ENCODE peak calls at places on chromosomes 7 and 10, in four cellular contexts. H is GM12878, F is SK-N-SH, I is HepG2. Z is an unnamed sample.
A peak's percentile ranks its signal among the peaks of the same experiment; 100 is the strongest.

GRCh38 chr7:94656925-94657731 is 1.2 kb upstream of the SGCE start:
- DNase-seq in H (no peak), F (no peak), I (no peak), Z (peak; percentile 51)

GRCh38 chr10:74642901-74643585 is 183.4 kb upstream of the KAT6B start:
- DNase-seq in H (no peak), F (no peak), I (no peak), Z (no peak)

GRCh38 chr10:63713191-63714144 is 192.3 kb downstream of the REEP3 start:
- DNase-seq in H (no peak), F (peak; percentile 57), I (peak; percentile 9), Z (peak; percentile 79)

GRCh38 chr7:143279186-143280098 is 5.3 kb upstream of the TMEM139 start:
- DNase-seq in H (no peak), F (no peak), I (peak; percentile 80), Z (no peak)

GRCh38 chr10:13019280-13019679 is 17.8 kb upstream of the CCDC3 start:
- DNase-seq in H (no peak), F (no peak), I (no peak), Z (no peak)

GRCh38 chr7:13476881-13477444 is 512.5 kb downstream of the ETV1 start:
- DNase-seq in H (no peak), F (no peak), I (no peak), Z (no peak)

GRCh38 chr7:48132792-48133191 is 38.5 kb upstream of the ABCA13 start:
- DNase-seq in H (no peak), F (no peak), I (no peak), Z (no peak)

GRCh38 chr10:70508912-70509366 is 30.4 kb downstream of the PALD1 start:
- DNase-seq in H (no peak), F (peak; percentile 60), I (no peak), Z (peak; percentile 60)

GRCh38 chr10:43842496-43842895 is 193.8 kb upstream of the ZNF32 start:
- DNase-seq in H (no peak), F (no peak), I (no peak), Z (no peak)

GRCh38 chr7:148394582-148394981 is 196.0 kb upstream of the C7orf33 start:
- DNase-seq in H (no peak), F (no peak), I (no peak), Z (no peak)

GRCh38 chr7:157389951-157390730 is 53.3 kb downstream of the DNAJB6 start:
- DNase-seq in H (no peak), F (no peak), I (no peak), Z (no peak)

GRCh38 chr10:119542990-119543813 is 683 bp upstream of the RGS10 start:
- DNase-seq in H (no peak), F (peak; percentile 82), I (peak; percentile 39), Z (no peak)

GRCh38 chr10:78925800-78926319 is 142.9 kb upstream of the ZMIZ1 start:
- DNase-seq in H (no peak), F (no peak), I (no peak), Z (no peak)

GRCh38 chr10:99685232-99686041 is 26.1 kb downstream of the ENTPD7 start:
- DNase-seq in H (peak; percentile 43), F (no peak), I (no peak), Z (no peak)

GRCh38 chr10:54284526-54285193 is 516.4 kb downstream of the PCDH15 start:
- DNase-seq in H (no peak), F (no peak), I (no peak), Z (no peak)

GRCh38 chr10:30788307-30788706 is 158.8 kb upstream of the LYZL2 start:
- DNase-seq in H (no peak), F (no peak), I (no peak), Z (no peak)

GRCh38 chr7:112511451-112512220 is 30.8 kb downstream of the LSMEM1 start:
- DNase-seq in H (no peak), F (no peak), I (no peak), Z (no peak)

GRCh38 chr7:81430761-81431160 is 339.1 kb downstream of the HGF start:
- DNase-seq in H (no peak), F (no peak), I (no peak), Z (no peak)

GRCh38 chr7:163971-164881 is 28.1 kb upstream of the FAM20C start:
- DNase-seq in H (no peak), F (no peak), I (no peak), Z (no peak)

GRCh38 chr10:86401588-86402282 is 35.1 kb upstream of the GRID1 start:
- DNase-seq in H (no peak), F (peak; percentile 57), I (no peak), Z (peak; percentile 71)

GRCh38 chr7:73809454-73810090 is 21.2 kb upstream of the CLDN4 start:
- DNase-seq in H (no peak), F (peak; percentile 37), I (no peak), Z (no peak)

GRCh38 chr10:57964371-57964770 is 303.3 kb downstream of the IPMK start:
- DNase-seq in H (no peak), F (no peak), I (no peak), Z (no peak)

GRCh38 chr10:24822557-24822956 is 98.9 kb upstream of the ARHGAP21 start:
- DNase-seq in H (peak; percentile 55), F (no peak), I (no peak), Z (no peak)

GRCh38 chr10:28711079-28711478 is 33.8 kb downstream of the BAMBI start:
- DNase-seq in H (no peak), F (no peak), I (no peak), Z (no peak)

GRCh38 chr7:67019562-67020390 is 23.1 kb downstream of the TYW1 start:
- DNase-seq in H (no peak), F (peak; percentile 36), I (no peak), Z (no peak)

GRCh38 chr10:93745411-93746065 is 12.2 kb upstream of the LGI1 start:
- DNase-seq in H (no peak), F (no peak), I (peak; percentile 5), Z (peak; percentile 27)

GRCh38 chr10:43203491-43204393 is 63.1 kb downstream of the RASGEF1A start:
- DNase-seq in H (no peak), F (peak; percentile 52), I (no peak), Z (no peak)

GRCh38 chr10:42981358-42982236 is 95.3 kb upstream of the RET start:
- DNase-seq in H (no peak), F (peak; percentile 87), I (no peak), Z (peak; percentile 39)

GRCh38 chr7:66970310-66970709 is 25.1 kb downstream of the SBDS start:
- DNase-seq in H (no peak), F (no peak), I (no peak), Z (no peak)

GRCh38 chr10:88531383-88532092 is 51.6 kb downstream of the RNLS start:
- DNase-seq in H (no peak), F (no peak), I (no peak), Z (no peak)

GRCh38 chr7:23346316-23346715 is 47.2 kb downstream of the MALSU1 start:
- DNase-seq in H (no peak), F (no peak), I (no peak), Z (no peak)

GRCh38 chr10:113895018-113895417 is 40.6 kb downstream of the NHLRC2 start:
- DNase-seq in H (no peak), F (no peak), I (no peak), Z (no peak)

GRCh38 chr7:87797395-87797794 is 78.8 kb downstream of the SLC25A40 start:
- DNase-seq in H (no peak), F (no peak), I (no peak), Z (no peak)

DNA sequence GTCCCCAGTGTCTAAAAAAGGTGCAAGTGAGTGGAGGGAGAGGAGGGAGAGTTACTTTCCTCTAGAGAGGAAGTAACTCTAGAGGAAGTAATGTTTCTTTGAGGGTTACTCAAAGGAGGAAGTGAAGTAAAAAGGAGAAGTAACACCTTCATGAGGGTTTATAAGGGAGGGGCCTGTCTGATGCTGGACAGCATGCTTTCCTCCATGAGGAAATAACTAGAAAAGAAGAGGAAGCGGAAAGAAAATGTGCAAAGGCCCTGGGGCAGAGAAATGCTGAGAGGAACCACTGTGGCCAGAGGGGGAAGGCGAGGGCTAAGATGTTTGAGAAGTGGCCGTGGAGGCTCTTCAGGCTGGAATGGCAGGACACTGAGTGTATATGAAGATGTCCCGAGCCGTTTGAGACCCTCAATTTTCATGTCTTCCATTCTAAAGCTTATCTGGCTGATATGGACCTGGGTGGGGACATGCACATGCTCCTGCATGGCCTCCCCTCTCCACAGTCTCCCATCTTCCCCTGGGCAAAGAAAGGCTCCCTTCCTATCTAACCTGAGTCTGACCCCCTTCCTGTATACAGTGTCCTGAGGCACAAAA is 3.4 kb upstream of the SLC18A2 start:
- DNase-seq in H (no peak), F (no peak), I (no peak), Z (no peak)
- TF ChIP-seq TCF12 in H (no peak), F (no peak), I (no peak), Z (no peak)

GRCh38 chr7:71364559-71364958 is 232.6 kb downstream of the GALNT17 start:
- DNase-seq in H (no peak), F (no peak), I (no peak), Z (no peak)
- H3K9me3 ChIP-seq in H (no peaks in the 10 kb centered on the region), F (no peaks in the 10 kb centered on the region), I (peaks cover 4% of the 10 kb centered on the region), Z (peaks cover 6% of the 10 kb centered on the region)

DNA sequence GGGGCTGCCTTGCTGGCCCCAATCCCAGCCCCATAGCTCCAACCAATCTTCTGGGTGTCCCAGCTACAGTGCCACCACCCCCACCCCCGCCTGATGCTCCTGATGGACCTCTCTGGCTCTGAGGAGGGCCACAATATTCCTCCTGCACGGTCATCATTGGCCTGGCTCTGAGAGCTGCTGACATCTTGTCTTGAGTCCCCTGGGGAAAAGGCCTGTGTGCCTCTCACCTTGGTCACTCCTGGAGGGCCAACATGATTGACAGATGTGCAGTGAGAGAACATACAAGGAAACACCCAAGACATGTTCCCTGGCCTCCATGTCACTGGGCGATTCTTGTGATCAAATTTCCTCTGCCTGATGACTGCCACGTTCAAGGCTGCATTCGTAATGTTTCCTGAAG is 7.7 kb downstream of the GDF2 start:
- DNase-seq in H (no peak), F (no peak), I (no peak), Z (no peak)
- TF ChIP-seq MAX in H (no peak), F (no peak), I (no peak), Z (no peak)

GRCh38 chr7:28364082-28364481 is 48.2 kb upstream of the CREB5 start:
- DNase-seq in H (no peak), F (no peak), I (no peak), Z (no peak)

GRCh38 chr7:28360739-28361138 is 51.6 kb upstream of the CREB5 start:
- DNase-seq in H (no peak), F (peak; percentile 34), I (no peak), Z (no peak)

GRCh38 chr7:28358423-28358868 is 53.9 kb upstream of the CREB5 start:
- DNase-seq in H (no peak), F (no peak), I (no peak), Z (no peak)

GRCh38 chr7:28362812-28363211 is 49.5 kb upstream of the CREB5 start:
- DNase-seq in H (no peak), F (no peak), I (no peak), Z (no peak)
- TF ChIP-seq TCF12 in H (no peak), F (no peak), I (no peak), Z (no peak)

DNA sequence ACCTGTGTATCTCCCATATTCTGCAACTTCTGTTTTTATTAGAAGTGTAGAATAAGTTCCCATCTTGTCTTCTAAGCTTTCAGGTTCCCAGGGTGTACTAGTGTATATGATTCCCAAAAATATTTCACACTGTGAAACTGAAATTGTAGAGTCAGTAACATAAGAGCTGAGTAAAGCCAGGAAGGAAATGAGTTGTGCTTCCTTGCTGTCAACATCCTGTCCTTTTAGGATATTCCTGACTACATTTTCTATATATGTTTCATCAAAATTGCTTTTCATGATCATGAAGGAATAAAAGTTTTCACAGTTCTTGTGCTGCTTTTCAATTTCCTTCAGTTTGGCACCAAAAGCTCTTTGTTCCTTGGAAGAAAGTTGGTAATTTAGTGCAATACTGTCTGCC is 15.2 kb downstream of the SAMD9L start:
- DNase-seq in H (no peak), F (no peak), I (no peak), Z (no peak)
- H3K9me3 ChIP-seq in H (peaks cover 8% of the 10 kb centered on the region), F (peaks cover 3% of the 10 kb centered on the region), I (no peaks in the 10 kb centered on the region), Z (no peaks in the 10 kb centered on the region)